ENCODE peak calls at places on chromosomes 7 and 10, in four cellular contexts. F is K562, U is HepG2, J is GM12878. A is an unnamed sample.

GRCh38 chr7:150468241-150468640 is 17.8 kb downstream of the GIMAP8 start:
- DNase-seq in F (no peak), U (no peak), J (no peak), A (no peak)

GRCh38 chr7:70354409-70355169 is 756.3 kb downstream of the AUTS2 start:
- DNase-seq in F (no peak), U (no peak), J (no peak), A (no peak)

GRCh38 chr7:99124636-99125504 is 19.0 kb downstream of the SMURF1 start:
- DNase-seq in F (no peak), U (no peak), J (no peak), A (no peak)

GRCh38 chr10:72276421-72277339 is 3.0 kb downstream of the DDIT4 start:
- DNase-seq in F (peak), U (peak), J (no peak), A (no peak)

GRCh38 chr10:86255405-86256251 is 111.0 kb downstream of the GRID1 start:
- DNase-seq in F (no peak), U (no peak), J (no peak), A (no peak)

GRCh38 chr10:88456730-88457129 is 126.4 kb downstream of the RNLS start:
- DNase-seq in F (no peak), U (no peak), J (no peak), A (no peak)

GRCh38 chr7:73885975-73886798 is 25.2 kb downstream of the TMEM270 start:
- DNase-seq in F (peak), U (no peak), J (no peak), A (no peak)

GRCh38 chr10:70432101-70432500 is 9.4 kb downstream of the NODAL start:
- DNase-seq in F (no peak), U (peak), J (no peak), A (no peak)

GRCh38 chr7:115613836-115614235 is 416.7 kb downstream of the TFEC start:
- DNase-seq in F (no peak), U (no peak), J (no peak), A (no peak)

GRCh38 chr10:668786-669485 is 20.5 kb downstream of the DIP2C start:
- DNase-seq in F (no peak), U (no peak), J (no peak), A (no peak)

GRCh38 chr7:152451356-152451755 is 15.6 kb upstream of the KMT2C start:
- DNase-seq in F (no peak), U (no peak), J (no peak), A (no peak)
- TF ChIP-seq ETV6 in F (no peak), U (no peak), J (no peak), A (no peak)

GRCh38 chr7:44292418-44292817 is 33.0 kb downstream of the CAMK2B start:
- DNase-seq in F (no peak), U (no peak), J (no peak), A (no peak)
- TF ChIP-seq ETV6 in F (no peak), U (no peak), J (no peak), A (no peak)

DNA sequence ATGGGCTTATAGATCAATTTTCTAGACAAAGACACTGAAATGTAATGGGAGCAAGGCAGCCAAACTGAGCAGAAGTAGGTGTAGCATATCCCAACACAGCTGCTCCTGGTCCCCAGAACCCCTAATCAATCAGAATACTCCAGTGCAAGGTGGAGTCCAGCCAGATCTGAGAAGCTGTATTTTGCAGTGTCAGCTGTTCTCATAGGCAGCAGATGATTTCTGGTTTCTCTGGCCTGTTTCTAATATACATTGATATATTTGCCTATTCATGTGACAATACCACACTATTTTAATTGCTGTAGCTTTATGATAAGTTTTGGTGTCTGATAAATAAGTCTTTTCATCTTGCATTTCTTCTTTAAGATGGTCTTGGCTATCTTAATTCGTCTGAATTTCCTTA is 117.4 kb upstream of the STARD3NL start:
- DNase-seq in F (no peak), U (no peak), J (no peak), A (no peak)
- TF ChIP-seq ETV6 in F (no peak), U (no peak), J (no peak), A (no peak)

GRCh38 chr7:1455241-1455939 is 3.9 kb downstream of the MICALL2 start:
- DNase-seq in F (no peak), U (no peak), J (no peak), A (no peak)

GRCh38 chr7:1452205-1452604 is 7.1 kb downstream of the MICALL2 start:
- DNase-seq in F (no peak), U (no peak), J (no peak), A (no peak)

GRCh38 chr7:1457059-1457948 is 2.0 kb downstream of the MICALL2 start:
- DNase-seq in F (peak), U (peak), J (no peak), A (no peak)

GRCh38 chr7:1455955-1456354 is 3.3 kb downstream of the MICALL2 start:
- DNase-seq in F (no peak), U (no peak), J (no peak), A (no peak)

GRCh38 chr7:1454471-1455065 is 4.7 kb downstream of the MICALL2 start:
- DNase-seq in F (no peak), U (no peak), J (no peak), A (no peak)
- TF ChIP-seq ETV6 in F (no peak), U (no peak), J (no peak), A (no peak)

DNA sequence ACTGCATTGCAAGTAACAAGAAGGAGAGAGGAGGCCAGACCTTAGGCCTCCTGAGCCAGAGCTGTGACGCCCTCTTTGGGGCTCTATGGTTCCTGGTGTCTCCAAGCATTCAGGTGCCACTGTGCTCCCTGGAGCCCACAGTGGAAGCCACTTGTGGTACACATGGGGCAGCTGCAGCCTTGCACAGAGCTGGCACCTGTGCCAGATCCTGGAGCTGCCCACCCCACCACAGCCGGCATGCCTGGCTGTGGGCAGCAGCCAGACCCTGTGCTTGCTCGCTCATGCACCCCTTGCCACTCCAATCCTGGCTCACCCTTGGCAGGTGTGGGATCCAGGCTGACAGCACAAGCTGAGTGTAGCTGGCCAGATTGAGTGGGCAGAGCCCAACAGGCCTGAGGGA is 173.8 kb upstream of the SMIM30 start:
- DNase-seq in F (no peak), U (no peak), J (no peak), A (no peak)
- TF ChIP-seq ETV6 in F (no peak), U (no peak), J (no peak), A (no peak)